ENCODE peak calls at places on chromosomes 12 and 14, in five cellular contexts. H, P, W, C and I are unnamed samples.
A peak's percentile ranks its signal among the peaks of the same experiment; 100 is the strongest.

GRCh38 chr12:30706476-30706875 is 10.8 kb upstream of the IPO8 start:
- DNase-seq in H (no peak), P (no peak), W (no peak), C (no peak), I (peak; percentile 34)

GRCh38 chr12:42706331-42706730 is 116.8 kb upstream of the PRICKLE1 start:
- DNase-seq in H (no peak), P (no peak), W (no peak), C (no peak), I (no peak)

GRCh38 chr14:74888164-74889158 is 6.7 kb downstream of the DLST start:
- DNase-seq in H (no peak), P (no peak), W (no peak), C (peak; percentile 70), I (no peak)

GRCh38 chr12:26554332-26554731 is 278.7 kb downstream of the ITPR2 start:
- DNase-seq in H (no peak), P (no peak), W (no peak), C (peak; percentile 84), I (no peak)

GRCh38 chr12:62711626-62712305 is 223.2 kb downstream of the PPM1H start:
- DNase-seq in H (no peak), P (no peak), W (no peak), C (no peak), I (no peak)

GRCh38 chr12:40552868-40553267 is 139.4 kb upstream of the CNTN1 start:
- DNase-seq in H (no peak), P (no peak), W (no peak), C (no peak), I (no peak)

GRCh38 chr12:47281667-47282171 is 202.0 kb upstream of the AMIGO2 start:
- DNase-seq in H (no peak), P (peak; percentile 77), W (no peak), C (peak; percentile 48), I (no peak)

GRCh38 chr12:5523396-5524115 is 91.6 kb downstream of the NTF3 start:
- DNase-seq in H (no peak), P (no peak), W (no peak), C (no peak), I (no peak)

GRCh38 chr12:109910969-109911348 is 10.9 kb downstream of the TCHP start:
- DNase-seq in H (no peak), P (peak; percentile 27), W (peak; percentile 63), C (peak; percentile 26), I (no peak)